ENCODE peak calls at places on chromosomes 5 and 9, in six cellular contexts. One of them, this sample, is unnamed.

GRCh38 chr9:109387206-109387605 is 66.3 kb upstream of the EPB41L4B start:
- DNase-seq in aorta: no peak
- DNase-seq in GM06990: no peak
- DNase-seq in HTR-8/SVneo: no peak
- DNase-seq in NCI-H1105: no peak
- DNase-seq in osteocyte: no peak
- DNase-seq in this sample: no peak

GRCh38 chr5:2697446-2698200 is 53.9 kb downstream of the IRX2 start:
- DNase-seq in aorta: no peak
- DNase-seq in osteocyte: peak
- DNase-seq in HTR-8/SVneo: no peak
- DNase-seq in NCI-H1105: no peak
- DNase-seq in GM06990: no peak
- DNase-seq in this sample: no peak

GRCh38 chr9:109894921-109895758 is 115.1 kb downstream of the PALM2AKAP2 start:
- DNase-seq in GM06990: no peak
- DNase-seq in NCI-H1105: no peak
- DNase-seq in aorta: no peak
- DNase-seq in HTR-8/SVneo: no peak
- DNase-seq in osteocyte: no peak
- DNase-seq in this sample: no peak

GRCh38 chr5:139415221-139415861 is 11.5 kb upstream of the SPATA24 start:
- DNase-seq in HTR-8/SVneo: no peak
- DNase-seq in osteocyte: no peak
- DNase-seq in aorta: no peak
- DNase-seq in GM06990: no peak
- DNase-seq in NCI-H1105: peak
- DNase-seq in this sample: no peak

GRCh38 chr9:3962467-3962866 is 337.4 kb downstream of the GLIS3 start:
- DNase-seq in NCI-H1105: no peak
- DNase-seq in osteocyte: no peak
- DNase-seq in GM06990: no peak
- DNase-seq in aorta: no peak
- DNase-seq in HTR-8/SVneo: no peak
- DNase-seq in this sample: no peak

GRCh38 chr9:84293001-84293798 is 47.4 kb downstream of the SLC28A3 start:
- DNase-seq in aorta: no peak
- DNase-seq in NCI-H1105: no peak
- DNase-seq in GM06990: peak
- DNase-seq in HTR-8/SVneo: no peak
- DNase-seq in osteocyte: no peak
- DNase-seq in this sample: no peak

GRCh38 chr5:50655067-50655809 is 11.2 kb upstream of the PARP8 start:
- DNase-seq in osteocyte: no peak
- DNase-seq in aorta: no peak
- DNase-seq in HTR-8/SVneo: no peak
- DNase-seq in NCI-H1105: no peak
- DNase-seq in GM06990: no peak
- DNase-seq in this sample: no peak

GRCh38 chr5:43875741-43876140 is 272.8 kb downstream of the NNT start:
- DNase-seq in GM06990: no peak
- DNase-seq in aorta: no peak
- DNase-seq in HTR-8/SVneo: no peak
- DNase-seq in NCI-H1105: no peak
- DNase-seq in osteocyte: no peak
- DNase-seq in this sample: no peak

GRCh38 chr5:132026516-132027008 is 15.1 kb upstream of the ACSL6 start:
- DNase-seq in aorta: peak
- DNase-seq in osteocyte: no peak
- DNase-seq in HTR-8/SVneo: no peak
- DNase-seq in GM06990: no peak
- DNase-seq in NCI-H1105: no peak
- DNase-seq in this sample: peak

GRCh38 chr5:1522601-1523479 is 920 bp downstream of the LPCAT1 start:
- DNase-seq in osteocyte: peak
- DNase-seq in NCI-H1105: no peak
- DNase-seq in aorta: peak
- DNase-seq in HTR-8/SVneo: no peak
- DNase-seq in GM06990: no peak
- DNase-seq in this sample: peak